ENCODE peak calls at places on chromosomes 4 and X, in ten cellular contexts. R is sciatic nerve; G is AG08395; W is Right ventricle myocardium superior; Q is activated T-cell treated with anti-CD3 and anti-CD28 coated beads, Interleukin-2, amount 50 U/mL, for 4 hours; U is amniotic stem cell; T is AG09319; J is sigmoid colon; V is stimulated activated CD4-positive, alpha-beta T cell treated with anti-CD3 and anti-CD28 coated beads, Interleukin-1b, Interleukin-23, amount 100 ng/mL, for 24 hours; H is NCI-H2029 treated with DMSO at 0.1 percent for 48 hours. X is an unnamed sample.

GRCh38 chr4:114180481-114180880 is 201.0 kb upstream of the ARSJ start:
- DNase-seq in T (peak), W (peak), J (no peak), U (peak), V (peak), G (peak), R (peak), H (no peak), Q (peak), X (peak)

GRCh38 chr4:174631901-174632758 is 109.8 kb upstream of the HPGD start:
- DNase-seq in G (peak), H (peak), T (peak), W (no peak), J (no peak), U (peak), R (no peak), Q (no peak), V (no peak), X (peak)

GRCh38 chrX:145410622-145411021 is 163.3 kb downstream of the SPANXN1 start:
- DNase-seq in W (no peak), G (no peak), T (no peak), H (no peak), V (no peak), J (no peak), Q (no peak), R (no peak), U (no peak), X (no peak)

GRCh38 chrX:53458082-53458481 is 23.9 kb upstream of the HSD17B10 start:
- DNase-seq in U (no peak), R (no peak), W (no peak), T (no peak), H (no peak), Q (no peak), V (no peak), G (no peak), J (no peak), X (no peak)

GRCh38 chr4:95732061-95732460 is 107.8 kb upstream of the PDHA2 start:
- DNase-seq in H (no peak), R (no peak), V (no peak), T (no peak), U (no peak), G (no peak), J (no peak), W (no peak), Q (no peak), X (no peak)

GRCh38 chr4:169272265-169272886 is 1.6 kb upstream of the SH3RF1 start:
- DNase-seq in R (no peak), U (peak), G (peak), H (no peak), W (no peak), T (peak), J (no peak), V (no peak), Q (no peak), X (peak)

GRCh38 chrX:115311666-115312065 is 22.2 kb downstream of the LUZP4 start:
- DNase-seq in U (no peak), Q (no peak), T (no peak), R (no peak), W (peak), V (no peak), G (no peak), H (no peak), J (no peak), X (no peak)

GRCh38 chrX:21723097-21723496 is 34.8 kb downstream of the SMPX start:
- DNase-seq in Q (no peak), U (no peak), G (peak), H (no peak), W (no peak), J (no peak), R (no peak), V (no peak), T (no peak), X (no peak)

GRCh38 chr4:112648263-112649054 is 11.5 kb downstream of the LARP7 start:
- DNase-seq in Q (no peak), J (no peak), H (no peak), V (no peak), G (no peak), W (no peak), T (no peak), R (no peak), U (no peak), X (no peak)

GRCh38 chrX:10415704-10416001 is 204.7 kb downstream of the MID1 start:
- DNase-seq in T (no peak), J (no peak), R (no peak), G (peak), H (no peak), U (no peak), V (no peak), W (no peak), Q (no peak), X (no peak)

GRCh38 chr4:139300431-139301142 is 718 bp upstream of the NAA15 start:
- DNase-seq in U (peak), Q (no peak), T (no peak), H (no peak), W (no peak), V (no peak), G (peak), J (no peak), R (no peak), X (no peak)

GRCh38 chrX:29662759-29663503 is 552.4 kb upstream of the MAGEB2 start:
- DNase-seq in Q (no peak), J (no peak), H (no peak), U (peak), G (peak), V (no peak), R (no peak), W (no peak), T (peak), X (peak)

GRCh38 chr4:71163317-71163716 is 169.9 kb downstream of the DCK start:
- DNase-seq in W (no peak), J (no peak), Q (no peak), V (no peak), H (no peak), U (no peak), R (no peak), G (no peak), T (no peak), X (no peak)

GRCh38 chr4:16139066-16139945 is 55.5 kb upstream of the PROM1 start:
- DNase-seq in Q (no peak), J (peak), V (no peak), T (no peak), U (no peak), R (no peak), G (no peak), W (no peak), H (no peak), X (no peak)

GRCh38 chr4:1723131-1723801 is 1.9 kb downstream of the TACC3 start:
- DNase-seq in Q (peak), H (no peak), V (peak), W (no peak), U (no peak), R (no peak), J (no peak), T (no peak), G (no peak), X (no peak)

GRCh38 chr4:68905598-68906237 is 45.9 kb downstream of the UGT2A3 start:
- DNase-seq in R (no peak), J (no peak), Q (no peak), T (no peak), V (no peak), W (no peak), U (no peak), H (peak), G (no peak), X (no peak)

GRCh38 chr4:8906668-8906970 is 35.0 kb upstream of the HMX1 start:
- DNase-seq in U (no peak), H (no peak), W (peak), T (no peak), J (peak), G (no peak), V (no peak), Q (no peak), R (peak), X (no peak)

GRCh38 chrX:1165535-1166196 is 46.8 kb downstream of the CRLF2 start:
- DNase-seq in J (peak), V (no peak), R (no peak), Q (no peak), W (no peak), U (no peak), G (no peak), T (no peak), H (no peak), X (peak)

GRCh38 chrX:30702736-30703135 is 49.5 kb downstream of the GK start:
- DNase-seq in W (no peak), Q (no peak), H (no peak), U (peak), V (no peak), R (no peak), J (no peak), G (peak), T (peak), X (peak)

GRCh38 chr4:158295053-158295452 is 84.8 kb downstream of the TMEM144 start:
- DNase-seq in J (no peak), H (no peak), W (no peak), G (no peak), T (no peak), Q (no peak), U (no peak), V (no peak), R (no peak), X (no peak)

GRCh38 chrX:149567621-149568417 is 18.1 kb upstream of the HSFX3 start:
- DNase-seq in U (no peak), J (no peak), R (no peak), G (no peak), Q (no peak), T (no peak), W (no peak), H (no peak), V (no peak), X (no peak)

GRCh38 chrX:40644175-40644574 is 3.2 kb downstream of the CXorf38 start:
- DNase-seq in W (no peak), T (no peak), R (no peak), J (no peak), V (no peak), G (peak), U (no peak), Q (no peak), H (no peak), X (no peak)

GRCh38 chr4:53022162-53023100 is 160.3 kb downstream of the RASL11B start:
- DNase-seq in H (no peak), W (no peak), G (no peak), V (no peak), T (no peak), U (no peak), J (no peak), R (no peak), Q (no peak), X (no peak)

GRCh38 chrX:64230123-64230970 is at the start of gene ASB12:
- DNase-seq in H (no peak), R (no peak), G (no peak), V (no peak), U (no peak), J (no peak), Q (no peak), T (no peak), W (no peak), X (no peak)

GRCh38 chr4:5998333-5998936 is 19.8 kb downstream of the C4orf50 start:
- DNase-seq in G (peak), J (peak), V (peak), H (peak), Q (peak), R (peak), T (peak), W (no peak), U (peak), X (peak)

GRCh38 chrX:15686818-15687685 is 22.4 kb upstream of the CLTRN start:
- DNase-seq in G (peak), J (no peak), H (no peak), R (no peak), W (no peak), Q (peak), U (peak), V (peak), T (peak), X (peak)

GRCh38 chr4:22739933-22740332 is 47.2 kb downstream of the GBA3 start:
- DNase-seq in W (no peak), J (no peak), R (no peak), U (no peak), Q (no peak), T (no peak), H (no peak), G (no peak), V (no peak), X (no peak)

GRCh38 chr4:163404570-163404969 is 60.9 kb downstream of the NPY5R start:
- DNase-seq in W (no peak), Q (no peak), T (no peak), J (no peak), V (no peak), H (no peak), R (no peak), G (no peak), U (no peak), X (no peak)

GRCh38 chr4:126938023-126938422 is 694.7 kb upstream of the INTU start:
- DNase-seq in R (no peak), Q (no peak), V (no peak), J (no peak), T (no peak), H (no peak), G (no peak), U (no peak), W (no peak), X (no peak)

GRCh38 chr4:166655705-166656104 is 578.6 kb downstream of the SPOCK3 start:
- DNase-seq in H (no peak), V (no peak), T (no peak), G (no peak), W (no peak), J (no peak), Q (no peak), R (no peak), U (no peak), X (no peak)

GRCh38 chr4:184313710-184314659 is 96.3 kb upstream of the ENPP6 start:
- DNase-seq in R (no peak), T (no peak), G (no peak), V (no peak), J (no peak), H (no peak), Q (no peak), U (no peak), W (no peak), X (no peak)

GRCh38 chrX:71103110-71103983 is 3.2 kb downstream of the CXorf65 start:
- DNase-seq in R (peak), J (peak), U (no peak), V (no peak), H (no peak), Q (peak), W (no peak), G (no peak), T (no peak), X (no peak)

GRCh38 chr4:19382993-19383392 is 868.7 kb upstream of the SLIT2 start:
- DNase-seq in R (no peak), V (no peak), W (no peak), H (no peak), Q (no peak), U (no peak), T (peak), G (peak), J (no peak), X (no peak)

GRCh38 chr4:19239565-19239964 is 1012.1 kb upstream of the SLIT2 start:
- DNase-seq in W (no peak), H (no peak), T (no peak), R (no peak), V (no peak), Q (no peak), J (no peak), U (peak), G (no peak), X (peak)

GRCh38 chr4:574346-575161 is 1.5 kb downstream of the TMEM271 start:
- DNase-seq in H (no peak), V (no peak), R (no peak), Q (no peak), G (no peak), J (no peak), T (no peak), U (no peak), W (peak), X (no peak)

GRCh38 chrX:118807151-118808017 is 16.2 kb upstream of the ZCCHC12 start:
- DNase-seq in J (no peak), V (no peak), U (peak), R (peak), Q (no peak), H (peak), W (no peak), G (peak), T (peak), X (peak)